ENCODE peak calls at places on chromosomes 3 and 15, in five cellular contexts. X, Z, W, V and P are unnamed samples.

GRCh38 chr3:80668600-80669281 is 900.9 kb upstream of the ROBO1 start:
- DNase-seq in X (no peak), Z (no peak), W (no peak), V (no peak), P (no peak)

GRCh38 chr3:133330043-133330442 is 69.8 kb upstream of the BFSP2 start:
- DNase-seq in X (no peak), Z (no peak), W (no peak), V (no peak), P (no peak)

GRCh38 chr3:25452185-25452584 is 24.1 kb downstream of the RARB start:
- DNase-seq in X (no peak), Z (no peak), W (no peak), V (no peak), P (no peak)

GRCh38 chr3:128775906-128776542 is 50.0 kb downstream of the RAB7A start:
- DNase-seq in X (no peak), Z (no peak), W (no peak), V (no peak), P (no peak)

GRCh38 chr3:31488475-31489017 is 44.2 kb upstream of the STT3B start:
- DNase-seq in X (no peak), Z (no peak), W (no peak), V (no peak), P (no peak)

GRCh38 chr3:186217820-186218164 is 108.9 kb upstream of the ETV5 start:
- DNase-seq in X (no peak), Z (no peak), W (no peak), V (no peak), P (peak)

GRCh38 chr3:145006291-145006690 is 1034.7 kb downstream of the DIPK2A start:
- DNase-seq in X (no peak), Z (no peak), W (no peak), V (no peak), P (no peak)

GRCh38 chr3:30308131-30308530 is 298.3 kb upstream of the TGFBR2 start:
- DNase-seq in X (no peak), Z (no peak), W (no peak), V (no peak), P (no peak)

GRCh38 chr15:40238927-40239591 is at the start of gene PAK6:
- DNase-seq in X (peak), Z (peak), W (no peak), V (peak), P (no peak)

GRCh38 chr3:45054196-45054857 is 28.2 kb downstream of the CLEC3B start:
- DNase-seq in X (no peak), Z (no peak), W (no peak), V (no peak), P (no peak)

GRCh38 chr3:149122716-149123578 is 6.5 kb upstream of the HPS3 start:
- DNase-seq in X (no peak), Z (no peak), W (no peak), V (no peak), P (no peak)

GRCh38 chr15:66862111-66862815 is 160.2 kb downstream of the SMAD6 start:
- DNase-seq in X (no peak), Z (no peak), W (no peak), V (no peak), P (no peak)

GRCh38 chr3:55522077-55522476 is 35.0 kb upstream of the WNT5A start:
- DNase-seq in X (no peak), Z (no peak), W (no peak), V (no peak), P (peak)

GRCh38 chr3:60048447-60048848 is 998.6 kb upstream of the CFAP20DC start:
- DNase-seq in X (no peak), Z (no peak), W (no peak), V (no peak), P (no peak)

GRCh38 chr15:76340198-76340801 is 3.7 kb downstream of the ISL2 start:
- DNase-seq in X (no peak), Z (peak), W (no peak), V (no peak), P (peak)

GRCh38 chr3:55751730-55752129 is 264.6 kb upstream of the WNT5A start:
- DNase-seq in X (no peak), Z (no peak), W (no peak), V (no peak), P (no peak)

GRCh38 chr3:115823083-115823482 is 199.8 kb downstream of the GAP43 start:
- DNase-seq in X (no peak), Z (no peak), W (no peak), V (no peak), P (no peak)

GRCh38 chr3:185150561-185150960 is 2.3 kb downstream of the C3orf70 start:
- DNase-seq in X (no peak), Z (no peak), W (no peak), V (no peak), P (no peak)

GRCh38 chr15:59152694-59153450 is 47.9 kb downstream of the CCNB2 start:
- DNase-seq in X (no peak), Z (no peak), W (no peak), V (no peak), P (no peak)

GRCh38 chr3:196868297-196868661 is 559 bp downstream of the SENP5 start:
- DNase-seq in X (no peak), Z (no peak), W (no peak), V (no peak), P (peak)

GRCh38 chr3:37751967-37752660 is 109.6 kb upstream of the CTDSPL start:
- DNase-seq in X (no peak), Z (no peak), W (no peak), V (no peak), P (no peak)

GRCh38 chr3:21642433-21642832 is 108.6 kb downstream of the ZNF385D start:
- DNase-seq in X (no peak), Z (no peak), W (no peak), V (no peak), P (no peak)

GRCh38 chr3:123423806-123424205 is 25.1 kb downstream of the ADCY5 start:
- DNase-seq in X (no peak), Z (no peak), W (no peak), V (no peak), P (no peak)

GRCh38 chr15:75407083-75407482 is 38.7 kb upstream of the MAN2C1 start:
- DNase-seq in X (no peak), Z (no peak), W (no peak), V (no peak), P (no peak)

GRCh38 chr3:183548262-183548769 is 7.2 kb downstream of the KLHL6 start:
- DNase-seq in X (no peak), Z (peak), W (no peak), V (no peak), P (no peak)

GRCh38 chr3:153621988-153622387 is 460.0 kb downstream of the RAP2B start:
- DNase-seq in X (no peak), Z (no peak), W (no peak), V (no peak), P (peak)